ENCODE peak calls at places on chromosomes 12 and 14, in nine cellular contexts. C is HFF-Myc; L is choroid plexus epithelial cell; M is breast epithelium; W is upper lobe of left lung; Z is hepatocyte; J is CD8-positive, alpha-beta T cell; G is CD4-positive, alpha-beta memory T cell; R is cardiac muscle cell. O is an unnamed sample.

GRCh38 chr14:84961637-84962036 is 568.3 kb upstream of the FLRT2 start:
- DNase-seq in C (no peak), L (no peak), M (no peak), W (no peak), Z (no peak), J (no peak), G (no peak), R (no peak), O (no peak)

GRCh38 chr12:7966558-7966957 is 30.6 kb upstream of the SLC2A3 start:
- DNase-seq in C (no peak), L (peak; percentile 31), M (no peak), W (no peak), Z (no peak), J (no peak), G (no peak), R (no peak), O (no peak)

GRCh38 chr14:93476305-93476704 is 45.6 kb downstream of the UNC79 start:
- DNase-seq in C (no peak), L (no peak), M (no peak), W (no peak), Z (no peak), J (no peak), G (no peak), R (no peak), O (no peak)

GRCh38 chr14:24817638-24818053 is 183.7 kb upstream of the GZMB start:
- DNase-seq in C (no peak), L (no peak), M (no peak), W (no peak), Z (peak; percentile 39), J (no peak), G (no peak), R (peak; percentile 41), O (no peak)

GRCh38 chr12:65784616-65785015 is 39.7 kb upstream of the HMGA2 start:
- DNase-seq in C (no peak), L (no peak), M (no peak), W (no peak), Z (no peak), J (no peak), G (no peak), R (no peak), O (no peak)

GRCh38 chr12:52867636-52868035 is 18.8 kb upstream of the KRT78 start:
- DNase-seq in C (no peak), L (no peak), M (peak; percentile 80), W (peak; percentile 85), Z (no peak), J (peak; percentile 58), G (no peak), R (no peak), O (no peak)

GRCh38 chr12:60052483-60052882 is 456.7 kb downstream of the SLC16A7 start:
- DNase-seq in C (no peak), L (peak; percentile 71), M (no peak), W (no peak), Z (no peak), J (no peak), G (no peak), R (no peak), O (no peak)

GRCh38 chr12:105504286-105504685 is 173.8 kb downstream of the C12orf75 start:
- DNase-seq in C (no peak), L (no peak), M (no peak), W (no peak), Z (no peak), J (no peak), G (no peak), R (no peak), O (no peak)

GRCh38 chr12:131049002-131049401 is 95.3 kb downstream of the ADGRD1 start:
- DNase-seq in C (no peak), L (no peak), M (no peak), W (no peak), Z (no peak), J (no peak), G (no peak), R (no peak), O (no peak)

GRCh38 chr14:26218858-26219257 is 379.0 kb downstream of the NOVA1 start:
- DNase-seq in C (no peak), L (no peak), M (no peak), W (no peak), Z (no peak), J (no peak), G (no peak), R (no peak), O (no peak)

GRCh38 chr14:60510976-60511599 is 2.1 kb downstream of the SIX6 start:
- DNase-seq in C (no peak), L (no peak), M (no peak), W (peak; percentile 76), Z (no peak), J (no peak), G (no peak), R (no peak), O (no peak)

GRCh38 chr12:11656550-11656949 is 7.1 kb downstream of the ETV6 start:
- DNase-seq in C (no peak), L (no peak), M (peak; percentile 77), W (no peak), Z (no peak), J (no peak), G (no peak), R (no peak), O (no peak)

GRCh38 chr12:1457901-1458300 is 136.5 kb downstream of the FBXL14 start:
- DNase-seq in C (no peak), L (peak; percentile 65), M (peak; percentile 53), W (no peak), Z (no peak), J (no peak), G (no peak), R (no peak), O (no peak)

GRCh38 chr12:123502163-123502562 is 31.4 kb downstream of the RILPL1 start:
- DNase-seq in C (no peak), L (no peak), M (no peak), W (no peak), Z (no peak), J (no peak), G (no peak), R (no peak), O (no peak)

GRCh38 chr12:484096-484495 is 24.4 kb downstream of the B4GALNT3 start:
- DNase-seq in C (no peak), L (no peak), M (no peak), W (no peak), Z (no peak), J (no peak), G (no peak), R (no peak), O (no peak)

GRCh38 chr14:77660754-77661153 is 44.3 kb upstream of the SPTLC2 start:
- DNase-seq in C (no peak), L (no peak), M (no peak), W (no peak), Z (no peak), J (no peak), G (no peak), R (no peak), O (no peak)

GRCh38 chr12:106051853-106052531 is 86.8 kb downstream of the NUAK1 start:
- DNase-seq in C (no peak), L (no peak), M (no peak), W (no peak), Z (no peak), J (no peak), G (no peak), R (no peak), O (no peak)

GRCh38 chr14:68986926-68987652 is 8.0 kb upstream of the ACTN1 start:
- DNase-seq in C (no peak), L (no peak), M (no peak), W (no peak), Z (no peak), J (no peak), G (no peak), R (no peak), O (no peak)

GRCh38 chr12:132444283-132444682 is 45.7 kb upstream of the FBRSL1 start:
- DNase-seq in C (no peak), L (no peak), M (no peak), W (no peak), Z (no peak), J (no peak), G (no peak), R (no peak), O (no peak)

DNA sequence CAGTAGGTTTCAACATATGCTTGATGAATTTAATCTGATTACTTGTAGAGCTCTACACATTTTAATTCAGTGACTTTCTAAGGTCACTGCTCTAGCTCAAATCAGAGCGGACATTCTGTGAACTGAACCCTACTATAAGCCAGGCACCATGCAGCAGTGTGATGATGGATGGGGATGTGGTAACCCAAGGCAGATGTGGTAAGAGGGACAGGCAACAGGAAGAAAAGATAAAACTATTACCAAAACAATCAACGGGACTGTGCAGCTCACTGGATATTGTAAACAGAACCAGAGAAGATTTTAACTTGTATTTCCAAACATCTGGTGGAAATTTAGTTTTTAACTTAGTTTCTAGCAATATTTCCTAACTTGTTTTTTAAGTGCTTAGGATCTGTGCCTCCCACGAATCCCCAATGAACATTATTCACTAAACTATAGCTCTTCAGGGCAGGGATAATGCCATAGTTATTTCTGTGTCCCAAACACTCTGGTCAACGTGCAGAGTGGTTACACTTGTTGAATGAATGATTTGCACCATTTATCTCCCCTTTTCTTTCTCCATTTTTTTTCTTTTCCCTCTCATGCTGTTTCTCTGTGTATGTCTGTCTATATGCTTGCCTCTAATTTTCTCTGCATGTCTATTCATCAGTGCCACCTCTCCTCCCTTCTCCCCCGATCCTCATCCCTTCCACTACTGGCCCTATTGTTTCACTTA is 3.0 kb downstream of the ERO1A start:
- DNase-seq in C (peak; percentile 31), L (peak; percentile 57), M (no peak), W (no peak), Z (no peak), J (no peak), G (peak; percentile 26), R (no peak), O (no peak)
- H3K4me3 ChIP-seq in C (no peak overlapping the region), L (no peak overlapping the region), M (no peak overlapping the region), W (no peak overlapping the region), Z (no peak overlapping the region), J (peak overlapping the region; percentile 9), G (no peak overlapping the region), R (no peak overlapping the region), O (no peak overlapping the region)

GRCh38 chr14:104436741-104437701 is 142.5 kb upstream of the C14orf180 start:
- DNase-seq in C (no peak), L (no peak), M (no peak), W (peak; percentile 52), Z (no peak), J (no peak), G (no peak), R (no peak), O (no peak)
- H3K4me3 ChIP-seq in C (no peak overlapping the region), L (no peak overlapping the region), M (no peak overlapping the region), W (peak overlapping the region; percentile 26), Z (no peak overlapping the region), J (no peak overlapping the region), G (no peak overlapping the region), R (no peak overlapping the region), O (no peak overlapping the region)

DNA sequence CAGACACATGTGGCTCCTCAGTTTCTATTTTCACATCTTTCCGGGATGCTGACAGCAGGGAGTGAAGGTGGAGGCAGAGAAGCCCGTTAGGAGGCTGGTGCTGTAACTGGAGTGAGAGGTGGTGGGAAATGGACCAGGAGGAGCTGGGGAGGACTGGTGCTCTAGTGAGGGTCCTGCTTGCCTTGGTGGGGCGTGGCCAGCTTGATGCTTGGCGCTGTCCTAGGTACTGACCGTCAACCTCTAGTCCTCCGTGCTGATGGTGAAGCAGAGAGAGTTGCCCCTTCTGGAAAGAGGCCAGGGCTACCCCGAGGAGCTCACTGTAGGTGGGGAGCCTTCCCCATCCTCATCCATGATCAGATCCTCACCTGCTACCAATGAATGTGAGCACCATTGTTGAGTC is 1.4 kb downstream of the TRMT61A start:
- DNase-seq in C (no peak), L (no peak), M (no peak), W (no peak), Z (no peak), J (peak; percentile 25), G (no peak), R (peak; percentile 82), O (no peak)
- H3K4me3 ChIP-seq in C (peak overlapping the region; percentile 98), L (peak overlapping the region; percentile 71), M (peak overlapping the region; percentile 97), W (no peak overlapping the region), Z (no peak overlapping the region), J (peak overlapping the region; percentile 87), G (no peak overlapping the region), R (no peak overlapping the region), O (no peak overlapping the region)

GRCh38 chr12:73421832-73422231 is 1115.8 kb upstream of the ATXN7L3B start:
- DNase-seq in C (no peak), L (peak; percentile 13), M (no peak), W (no peak), Z (no peak), J (no peak), G (no peak), R (no peak), O (no peak)
- H3K4me3 ChIP-seq in C (no peak overlapping the region), L (peak overlapping the region; percentile 28), M (no peak overlapping the region), W (no peak overlapping the region), Z (no peak overlapping the region), J (no peak overlapping the region), G (no peak overlapping the region), R (no peak overlapping the region), O (no peak overlapping the region)

O was measured in effector memory CD4-positive, alpha-beta T cell.